ENCODE peak calls at places on chromosomes 13 and 19, in nine cellular contexts. W is cardiac muscle cell, N is psoas muscle, B is tibial artery, H is mammary epithelial cell, R is ovary, Q is NB4, G is GM06990, D is fibroblast of pulmonary artery. C is an unnamed sample.

GRCh38 chr13:33639640-33640080 is 178.3 kb upstream of the RFC3 start:
- DNase-seq in G (no peak), W (no peak), Q (no peak), D (no peak), H (peak), N (no peak), R (no peak), B (no peak), C (no peak)

GRCh38 chr19:58227964-58228583 is 640 bp upstream of the ZNF544 start:
- DNase-seq in D (no peak), N (no peak), W (peak), B (no peak), G (no peak), H (no peak), Q (peak), R (no peak), C (no peak)

GRCh38 chr19:45497791-45498190 is 452 bp upstream of the PPM1N start:
- DNase-seq in N (no peak), B (no peak), Q (no peak), W (peak), H (no peak), G (no peak), D (no peak), R (no peak), C (no peak)

GRCh38 chr13:34941835-34942731 is at the start of gene NBEA:
- DNase-seq in D (peak), N (peak), R (peak), G (peak), B (peak), Q (peak), H (peak), W (peak), C (peak)

GRCh38 chr13:50634339-50634738 is 209.2 kb downstream of the DLEU7 start:
- DNase-seq in D (no peak), G (no peak), R (no peak), Q (no peak), H (no peak), N (no peak), B (no peak), W (no peak), C (no peak)

GRCh38 chr13:34900288-34900739 is 41.8 kb upstream of the NBEA start:
- DNase-seq in B (no peak), N (no peak), D (no peak), H (no peak), R (no peak), Q (no peak), G (no peak), W (no peak), C (no peak)

GRCh38 chr19:402786-403185 is 6.2 kb downstream of the C2CD4C start:
- DNase-seq in Q (no peak), G (no peak), D (no peak), R (no peak), H (no peak), N (no peak), W (no peak), B (no peak), C (no peak)

GRCh38 chr13:46057251-46058015 is 4.9 kb upstream of the ZC3H13 start:
- DNase-seq in H (peak), D (no peak), Q (no peak), N (no peak), R (no peak), W (no peak), B (no peak), G (no peak), C (peak)

GRCh38 chr19:58279042-58279924 is 528 bp downstream of the ZNF8 start:
- DNase-seq in Q (peak), D (peak), N (peak), B (peak), H (peak), W (peak), R (peak), G (no peak), C (peak)

GRCh38 chr19:39170398-39171231 is 26.1 kb upstream of the NCCRP1 start:
- DNase-seq in B (no peak), H (no peak), D (no peak), R (no peak), G (no peak), N (no peak), W (peak), Q (no peak), C (no peak)

GRCh38 chr13:21913010-21913409 is 242.1 kb downstream of the FGF9 start:
- DNase-seq in W (peak), D (no peak), B (no peak), R (no peak), N (no peak), G (no peak), Q (peak), H (no peak), C (no peak)

GRCh38 chr13:47835470-47836228 is 165.4 kb downstream of the SUCLA2 start:
- DNase-seq in W (no peak), G (no peak), B (no peak), D (no peak), H (no peak), Q (no peak), N (no peak), R (no peak), C (no peak)

GRCh38 chr13:111412251-111412650 is 91.8 kb downstream of the TEX29 start:
- DNase-seq in B (no peak), R (no peak), W (no peak), D (no peak), N (no peak), Q (no peak), G (no peak), H (no peak), C (no peak)

GRCh38 chr19:35908977-35909683 is 1.0 kb upstream of the TYROBP start:
- DNase-seq in Q (peak), B (peak), H (no peak), D (no peak), R (no peak), W (no peak), G (peak), N (peak), C (no peak)

GRCh38 chr13:113506025-113506685 is 15.6 kb upstream of the DCUN1D2 start:
- DNase-seq in Q (peak), N (no peak), R (no peak), B (no peak), H (no peak), G (no peak), W (no peak), D (no peak), C (no peak)

GRCh38 chr19:2034729-2035589 is 16.1 kb downstream of the MKNK2 start:
- DNase-seq in G (peak), H (no peak), Q (peak), B (no peak), D (peak), R (peak), N (peak), W (peak), C (no peak)

GRCh38 chr13:43303040-43303729 is 279.8 kb downstream of the DNAJC15 start:
- DNase-seq in B (peak), R (peak), G (no peak), H (peak), W (peak), N (peak), D (peak), Q (peak), C (peak)

GRCh38 chr13:88068975-88069374 is 397.8 kb downstream of the SLITRK5 start:
- DNase-seq in N (no peak), B (no peak), G (no peak), W (peak), R (no peak), H (no peak), D (no peak), Q (peak), C (no peak)

GRCh38 chr19:2618611-2619010 is 83.9 kb downstream of the GNG7 start:
- DNase-seq in G (no peak), R (no peak), W (no peak), Q (peak), B (peak), D (peak), N (peak), H (peak), C (peak)

GRCh38 chr13:109998808-109999528 is 212.6 kb upstream of the IRS2 start:
- DNase-seq in G (no peak), D (peak), W (no peak), H (peak), N (no peak), Q (peak), R (no peak), B (no peak), C (peak)

GRCh38 chr19:53057904-53058579 is 13.5 kb downstream of the ERVV-2 start:
- DNase-seq in B (no peak), R (peak), W (peak), D (no peak), H (peak), G (no peak), Q (no peak), N (no peak), C (no peak)

GRCh38 chr19:18437481-18438330 is at the start of gene ISYNA1:
- DNase-seq in Q (no peak), W (peak), B (no peak), R (peak), N (peak), D (peak), G (peak), H (no peak), C (no peak)

GRCh38 chr19:11624064-11624463 is 26.8 kb downstream of the ZNF627 start:
- DNase-seq in Q (no peak), W (no peak), R (no peak), B (no peak), H (peak), N (no peak), G (no peak), D (peak), C (no peak)

GRCh38 chr13:49690990-49691886 is at the start of gene EBPL:
- DNase-seq in N (peak), Q (peak), W (peak), H (peak), D (peak), G (peak), R (peak), B (peak), C (peak)

GRCh38 chr13:89550842-89551422 is 1796.6 kb upstream of the MIR17HG start:
- DNase-seq in B (no peak), N (no peak), W (no peak), R (no peak), Q (no peak), D (peak), H (peak), G (no peak), C (no peak)

DNA sequence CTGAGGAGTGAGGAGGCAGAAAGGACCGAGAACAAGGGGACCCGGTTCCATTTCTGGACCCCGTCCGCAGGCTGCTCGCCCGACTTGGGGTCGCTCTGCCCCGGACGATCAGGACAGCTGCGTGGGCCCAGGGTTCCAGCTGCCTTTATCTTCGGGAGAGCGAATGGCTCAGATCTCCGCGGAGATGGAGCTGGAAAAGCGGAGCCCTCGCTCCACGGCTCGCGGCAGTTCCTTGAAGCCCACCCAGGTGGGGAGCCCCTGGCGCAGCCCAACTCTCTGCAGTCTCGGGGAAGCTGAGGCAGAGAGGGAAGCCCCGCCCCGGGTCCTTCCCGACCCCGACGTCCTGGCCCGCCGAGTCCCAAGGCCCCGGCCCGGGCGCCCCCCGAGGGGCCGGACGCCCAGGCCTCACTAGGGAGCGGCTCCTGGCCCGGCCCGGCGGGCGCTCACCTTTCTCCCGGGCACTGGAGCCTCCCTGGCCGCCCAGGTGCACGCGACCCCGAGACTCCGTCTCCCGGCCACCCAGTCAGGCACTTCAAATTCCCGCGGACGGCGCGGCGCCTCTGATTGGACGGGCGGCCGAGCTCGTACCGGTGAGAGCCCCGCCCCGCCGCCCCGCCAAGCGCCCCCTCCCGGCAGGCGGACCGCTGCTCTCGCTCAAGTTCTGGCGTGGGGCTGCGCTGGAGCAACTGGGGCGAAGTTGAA is 485.7 kb downstream of the UQCRFS1 start:
- DNase-seq in D (peak), N (no peak), G (peak), B (no peak), W (peak), Q (no peak), H (no peak), R (peak), C (no peak)
- TF ChIP-seq CTCF in D (peak), N (no peak), G (no peak), B (no peak), W (peak), Q (no peak), H (no peak), R (no peak), C (peak)

GRCh38 chr19:42090687-42091086 is 14.7 kb downstream of the ZNF574 start:
- DNase-seq in D (no peak), G (no peak), W (no peak), Q (no peak), R (no peak), H (no peak), B (no peak), N (no peak), C (no peak)

GRCh38 chr19:42091300-42092266 is 15.6 kb downstream of the ZNF574 start:
- DNase-seq in N (no peak), H (peak), Q (no peak), D (peak), W (peak), B (no peak), G (no peak), R (no peak), C (peak)

GRCh38 chr19:42089772-42090171 is 13.8 kb downstream of the ZNF574 start:
- DNase-seq in H (no peak), D (no peak), B (no peak), G (no peak), R (no peak), Q (no peak), W (no peak), N (no peak), C (no peak)

GRCh38 chr19:42093505-42093904 is 17.5 kb downstream of the ZNF574 start:
- DNase-seq in W (no peak), D (no peak), H (no peak), G (no peak), N (no peak), R (no peak), B (no peak), Q (no peak), C (no peak)

DNA sequence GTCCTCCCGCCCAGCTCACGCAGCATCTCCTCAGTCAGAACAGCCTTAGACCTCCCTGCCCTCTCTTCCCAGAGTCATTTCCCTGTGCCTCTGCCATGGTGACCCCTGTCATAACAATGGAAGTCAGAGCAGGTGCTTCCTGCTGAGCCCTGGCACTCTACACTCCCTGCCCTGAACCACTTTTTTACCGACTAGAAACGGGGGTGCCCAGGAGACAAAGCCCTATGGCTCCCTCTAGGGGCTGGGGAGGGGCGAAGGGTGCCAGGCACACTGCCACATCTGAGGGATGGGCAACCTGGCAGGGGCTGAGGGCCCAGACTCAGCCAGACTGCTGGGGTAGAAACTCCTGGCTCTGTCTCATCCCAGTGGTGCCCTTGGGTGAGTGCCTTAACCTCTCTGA is 16.4 kb downstream of the ZNF574 start:
- DNase-seq in Q (peak), B (no peak), W (no peak), D (peak), R (no peak), G (no peak), H (peak), N (no peak), C (no peak)
- TF ChIP-seq CTCF in Q (peak), B (no peak), W (peak), D (peak), R (no peak), G (peak), H (peak), N (peak), C (peak)

GRCh38 chr19:29886535-29886934 is 55.5 kb upstream of the URI1 start:
- DNase-seq in R (no peak), Q (no peak), D (no peak), W (no peak), G (no peak), H (no peak), N (no peak), B (no peak), C (no peak)

GRCh38 chr19:29893606-29894284 is 48.3 kb upstream of the URI1 start:
- DNase-seq in B (no peak), R (no peak), G (no peak), H (no peak), D (no peak), W (no peak), Q (no peak), N (no peak), C (no peak)

GRCh38 chr19:29889702-29890101 is 52.3 kb upstream of the URI1 start:
- DNase-seq in G (no peak), Q (no peak), R (no peak), W (no peak), B (no peak), N (no peak), H (no peak), D (no peak), C (no peak)

GRCh38 chr19:29887498-29887897 is 54.5 kb upstream of the URI1 start:
- DNase-seq in D (peak), N (no peak), B (no peak), G (no peak), H (no peak), W (no peak), Q (peak), R (peak), C (peak)

DNA sequence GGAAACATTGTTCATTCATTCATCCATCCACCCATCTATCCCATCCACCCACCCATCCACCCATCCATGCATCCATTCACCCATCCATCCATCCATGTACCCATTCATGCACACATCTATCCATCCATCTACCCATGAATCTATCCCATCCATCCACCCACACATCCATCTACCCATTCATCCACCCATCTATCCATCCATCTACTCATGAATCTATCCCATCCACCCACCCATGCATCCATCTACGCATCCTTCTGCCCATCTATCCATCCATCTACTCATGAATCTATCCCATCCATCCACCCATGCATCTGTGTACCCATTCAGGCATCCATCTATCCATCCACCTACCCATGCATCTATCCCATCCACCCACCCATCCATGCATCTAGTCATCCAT is 51.6 kb upstream of the URI1 start:
- DNase-seq in W (no peak), R (no peak), H (no peak), D (no peak), B (no peak), G (no peak), N (no peak), Q (no peak), C (no peak)
- TF ChIP-seq CTCF in W (no peak), R (no peak), H (no peak), D (no peak), B (no peak), G (no peak), N (no peak), Q (no peak), C (no peak)

GRCh38 chr19:42113641-42114348 is 18.5 kb downstream of the POU2F2 start:
- DNase-seq in R (no peak), Q (peak), H (peak), W (no peak), G (peak), N (peak), D (peak), B (peak), C (peak)
- TF ChIP-seq CTCF in R (no peak), Q (peak), H (peak), W (peak), G (peak), N (no peak), D (peak), B (no peak), C (peak)

GRCh38 chr19:33132425-33132824 is 511 bp downstream of the WDR88 start:
- DNase-seq in D (no peak), W (no peak), Q (no peak), N (no peak), R (no peak), G (no peak), H (no peak), B (no peak), C (no peak)

GRCh38 chr19:33132021-33132420 is at the start of gene WDR88:
- DNase-seq in D (no peak), G (no peak), B (no peak), R (no peak), W (no peak), H (no peak), Q (no peak), N (no peak), C (no peak)

GRCh38 chr19:33134571-33135041 is 2.7 kb downstream of the WDR88 start:
- DNase-seq in B (no peak), N (no peak), R (no peak), H (no peak), Q (no peak), W (no peak), D (no peak), G (peak), C (no peak)

GRCh38 chr19:33130433-33130832 is 1.5 kb upstream of the WDR88 start:
- DNase-seq in Q (no peak), N (no peak), R (no peak), D (no peak), H (no peak), W (no peak), G (no peak), B (no peak), C (no peak)

GRCh38 chr19:33133438-33134031 is 1.6 kb downstream of the WDR88 start:
- DNase-seq in G (no peak), Q (no peak), W (no peak), R (no peak), N (no peak), B (no peak), D (peak), H (no peak), C (no peak)
- TF ChIP-seq CTCF in G (no peak), Q (no peak), W (no peak), R (no peak), N (no peak), B (no peak), D (no peak), H (no peak), C (no peak)

GRCh38 chr13:82480415-82480814 is 1401.9 kb downstream of the SLITRK1 start:
- DNase-seq in W (peak), R (no peak), Q (peak), G (no peak), H (no peak), N (no peak), D (peak), B (no peak), C (peak)
- TF ChIP-seq CTCF in W (no peak), R (no peak), Q (peak), G (no peak), H (peak), N (no peak), D (peak), B (no peak), C (peak)

DNA sequence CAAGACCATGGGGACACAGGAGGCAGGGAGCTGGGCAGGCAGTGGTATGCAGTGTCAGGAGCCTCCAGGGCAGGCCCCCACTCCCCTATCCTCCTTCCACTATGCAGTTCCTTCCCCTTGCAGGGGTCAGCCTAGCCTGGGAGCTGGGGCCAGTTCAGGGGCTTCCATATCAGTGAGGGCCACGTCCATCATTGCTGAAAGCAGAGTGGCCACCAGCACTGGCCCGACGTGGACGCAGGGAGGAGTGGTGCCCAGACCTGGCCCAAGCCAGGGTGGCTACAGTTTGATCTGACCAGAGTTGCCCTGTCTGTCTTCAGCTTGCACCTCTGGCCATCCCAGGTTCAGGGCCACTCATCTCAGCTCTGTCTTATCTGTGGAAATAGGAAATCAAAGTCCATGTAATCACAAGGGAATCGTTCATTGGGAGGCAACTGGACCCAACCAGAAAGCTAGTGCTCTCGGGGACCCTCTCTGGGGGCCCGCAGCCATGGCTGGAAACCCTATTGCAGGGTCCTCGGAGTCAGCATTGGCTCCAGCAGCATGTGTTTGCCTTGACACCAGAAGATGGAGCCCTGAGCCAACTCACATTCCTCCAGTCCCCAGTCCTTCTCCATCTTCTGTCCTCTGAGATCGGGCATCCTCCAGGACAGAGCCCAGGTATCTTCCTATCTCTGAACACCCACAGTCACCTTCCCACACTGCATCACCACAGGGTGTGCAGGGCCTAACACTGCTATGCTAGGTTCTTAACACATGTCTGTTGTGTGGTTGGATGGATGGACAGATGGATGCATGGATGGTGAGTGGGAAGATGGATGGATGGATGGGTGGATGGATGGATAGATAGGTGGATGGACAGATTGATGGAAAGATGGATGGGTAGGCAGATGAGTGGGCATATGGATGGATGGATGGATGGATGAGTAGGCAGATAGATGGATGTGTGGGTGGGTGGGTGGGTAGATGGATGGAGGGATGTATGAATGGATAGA is 75.7 kb upstream of the KCTD15 start:
- DNase-seq in R (no peak), G (no peak), H (no peak), N (no peak), D (no peak), Q (no peak), W (no peak), B (no peak), C (no peak)
- TF ChIP-seq CTCF in R (no peak), G (no peak), H (no peak), N (no peak), D (no peak), Q (no peak), W (no peak), B (no peak), C (peak)